ENCODE peak calls at places on chromosomes 3 and 15, in seven cellular contexts. B is cardiac muscle cell, L is AG04450, M is upper lobe of right lung, E is GM23338, V is IMR-90, S is heart right ventricle. O is an unnamed sample.

GRCh38 chr15:40063563-40064011 is 24.6 kb upstream of the SRP14 start:
- DNase-seq in M (no peak), S (no peak), B (no peak), L (no peak), V (peak; percentile 50), E (no peak), O (no peak)

GRCh38 chr3:150520408-150520807 is 25.9 kb downstream of the SERP1 start:
- DNase-seq in V (no peak), S (no peak), E (no peak), B (no peak), M (no peak), L (no peak), O (no peak)

GRCh38 chr15:62067448-62068044 is 769 bp downstream of the C2CD4A start:
- DNase-seq in M (peak; percentile 71), E (peak; percentile 64), L (no peak), B (peak; percentile 17), V (no peak), S (no peak), O (no peak)

GRCh38 chr3:193975072-193975535 is 160.8 kb upstream of the HES1 start:
- DNase-seq in B (peak; percentile 38), V (no peak), L (no peak), E (peak; percentile 72), M (no peak), S (no peak), O (no peak)

GRCh38 chr3:126959921-126960603 is 22.9 kb upstream of the PLXNA1 start:
- DNase-seq in E (peak; percentile 32), B (no peak), V (peak; percentile 73), L (no peak), M (peak; percentile 45), S (no peak), O (no peak)

GRCh38 chr15:101143321-101143720 is 108.5 kb downstream of the CHSY1 start:
- DNase-seq in L (no peak), E (no peak), S (no peak), V (no peak), M (no peak), B (no peak), O (no peak)

GRCh38 chr3:177574232-177574856 is 377.1 kb upstream of the TBL1XR1 start:
- DNase-seq in V (peak; percentile 81), B (peak; percentile 11), L (peak; percentile 46), S (peak; percentile 38), E (peak; percentile 44), M (no peak), O (no peak)

GRCh38 chr3:72587282-72587681 is 261.0 kb downstream of the SHQ1 start:
- DNase-seq in E (peak; percentile 55), B (no peak), V (no peak), S (no peak), L (no peak), M (no peak), O (no peak)

GRCh38 chr15:68795298-68795848 is 25.3 kb downstream of the ANP32A start:
- DNase-seq in B (peak; percentile 88), V (peak; percentile 57), E (peak; percentile 97), S (peak; percentile 93), L (no peak), M (peak; percentile 93), O (no peak)

GRCh38 chr3:183966361-183966791 is 51.3 kb downstream of the ABCC5 start:
- DNase-seq in B (no peak), E (no peak), S (no peak), L (no peak), M (no peak), V (no peak), O (no peak)

GRCh38 chr3:171788546-171789351 is 21.5 kb downstream of the PLD1 start:
- DNase-seq in S (no peak), E (no peak), V (peak; percentile 94), M (no peak), B (no peak), L (no peak), O (peak; percentile 66)
- TF ChIP-seq CTCF in S (no peak), E (no peak), V (no peak), M (no peak), B (peak; percentile 6), L (no peak), O (no peak)

GRCh38 chr15:59281699-59282098 is 75.1 kb downstream of the LDHAL6B start:
- DNase-seq in S (no peak), L (no peak), E (no peak), B (no peak), V (no peak), M (no peak), O (no peak)
- TF ChIP-seq CTCF in S (no peak), L (no peak), E (no peak), B (no peak), V (no peak), M (no peak), O (no peak)

GRCh38 chr3:27253831-27254230 is 115.4 kb downstream of the NEK10 start:
- DNase-seq in E (peak; percentile 78), M (peak; percentile 71), B (peak; percentile 52), S (peak; percentile 3), L (no peak), V (peak; percentile 21), O (peak; percentile 49)
- TF ChIP-seq CTCF in E (peak; percentile 61), M (peak; percentile 39), B (peak; percentile 62), S (peak; percentile 21), L (peak; percentile 60), V (peak; percentile 46), O (peak; percentile 46)

DNA sequence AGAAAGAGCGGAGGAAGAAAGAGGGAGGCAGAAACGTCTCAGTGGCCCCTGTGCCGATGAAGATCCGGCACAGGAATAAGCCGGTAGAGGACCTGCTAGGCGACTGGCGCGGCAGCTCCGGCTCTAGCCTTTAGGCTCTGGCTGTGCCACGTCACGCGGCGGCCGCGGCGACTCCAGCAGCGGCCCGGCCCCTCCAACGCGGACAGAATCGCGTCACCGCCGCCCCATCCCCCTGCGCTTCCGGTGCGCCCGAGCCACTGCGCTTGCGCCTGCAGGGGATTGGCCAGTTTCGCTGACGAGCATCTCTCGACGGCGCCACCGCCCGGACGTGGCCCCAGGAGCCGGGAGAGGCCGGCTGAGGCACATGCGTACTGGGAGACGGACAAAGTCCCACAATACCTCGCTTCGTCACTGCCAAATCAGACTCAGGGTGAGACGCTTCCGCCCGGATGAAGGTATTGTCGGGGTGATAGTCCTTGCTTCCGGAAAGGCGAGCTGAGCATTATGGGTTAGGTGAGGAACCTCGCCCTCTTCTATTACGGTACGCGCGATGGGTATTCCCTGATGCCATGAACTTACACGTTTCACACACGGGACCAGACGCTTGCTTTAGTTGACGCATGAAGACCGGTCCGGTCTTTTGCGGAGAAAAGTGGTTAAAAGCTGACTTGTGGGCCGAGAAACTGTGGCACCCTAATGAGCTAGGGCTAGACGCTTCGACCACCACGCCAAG is at the start of gene ARF4:
- DNase-seq in E (peak; percentile 98), S (peak; percentile 99), B (peak; percentile 99), M (peak; percentile 100), V (peak; percentile 99), L (peak; percentile 99), O (peak; percentile 99)
- TF ChIP-seq CTCF in E (no peak), S (no peak), B (peak; percentile 31), M (peak; percentile 42), V (peak; percentile 44), L (peak; percentile 23), O (no peak)

DNA sequence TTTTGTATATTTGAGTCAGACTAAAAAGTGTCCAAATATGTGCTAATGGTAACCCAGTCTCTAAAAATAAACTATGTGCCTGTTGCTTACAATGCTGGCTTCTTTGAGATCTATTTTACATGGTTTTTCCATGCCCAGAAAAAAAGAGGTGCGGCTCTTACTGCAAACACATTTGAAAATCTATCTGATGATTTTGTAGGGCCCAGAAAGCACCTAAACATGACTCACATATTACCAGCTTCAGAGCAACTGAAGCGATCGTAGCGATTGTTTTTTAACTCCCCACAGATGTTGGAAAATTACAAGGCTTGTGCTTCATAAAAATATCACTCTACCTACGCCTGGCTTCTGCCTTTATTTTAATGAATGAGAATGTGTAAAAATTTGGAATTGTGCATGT is 53.5 kb downstream of the SUCNR1 start:
- DNase-seq in V (peak; percentile 76), S (no peak), E (no peak), L (peak; percentile 18), B (no peak), M (no peak), O (no peak)
- TF ChIP-seq CTCF in V (no peak), S (no peak), E (no peak), L (no peak), B (no peak), M (no peak), O (no peak)

GRCh38 chr3:187193181-187193580 is 4.1 kb upstream of the RTP1 start:
- DNase-seq in B (no peak), V (no peak), E (no peak), M (no peak), S (no peak), L (no peak), O (no peak)

GRCh38 chr3:187198490-187198889 is 1.2 kb downstream of the RTP1 start:
- DNase-seq in M (no peak), E (no peak), L (no peak), V (no peak), B (no peak), S (no peak), O (no peak)

GRCh38 chr3:187197255-187197654 is at the start of gene RTP1:
- DNase-seq in E (peak; percentile 71), S (no peak), B (no peak), M (no peak), V (no peak), L (no peak), O (no peak)

GRCh38 chr3:187191271-187191670 is 6.0 kb upstream of the RTP1 start:
- DNase-seq in M (no peak), E (no peak), S (no peak), V (no peak), L (no peak), B (no peak), O (no peak)

DNA sequence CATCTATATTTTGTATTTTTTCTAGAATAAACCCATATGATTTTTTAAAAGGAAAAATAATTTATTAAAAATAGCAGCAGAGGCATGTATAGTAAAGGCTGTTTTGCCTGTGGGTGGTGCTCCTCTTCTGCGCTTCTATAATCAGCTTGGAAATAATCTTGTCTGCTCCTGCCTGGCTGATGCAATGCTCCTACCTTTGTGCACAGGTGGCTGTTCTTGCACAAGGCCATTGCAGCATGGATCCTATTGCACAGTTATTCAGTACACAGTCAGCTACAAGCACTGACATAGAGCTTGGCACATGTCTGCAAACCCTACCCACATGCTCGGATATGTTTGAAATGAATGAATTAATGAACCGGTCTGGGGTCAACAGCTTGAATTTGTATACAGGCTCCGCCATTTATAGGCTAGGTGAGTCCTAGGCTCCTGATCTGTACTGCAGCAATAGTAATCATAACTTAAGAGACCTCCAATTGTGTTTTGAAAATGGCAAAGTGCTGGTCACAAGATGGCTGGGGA is 652 bp upstream of the RTP1 start:
- DNase-seq in V (no peak), M (no peak), L (no peak), B (no peak), S (no peak), E (no peak), O (no peak)
- TF ChIP-seq CTCF in V (no peak), M (no peak), L (no peak), B (no peak), S (no peak), E (no peak), O (no peak)

DNA sequence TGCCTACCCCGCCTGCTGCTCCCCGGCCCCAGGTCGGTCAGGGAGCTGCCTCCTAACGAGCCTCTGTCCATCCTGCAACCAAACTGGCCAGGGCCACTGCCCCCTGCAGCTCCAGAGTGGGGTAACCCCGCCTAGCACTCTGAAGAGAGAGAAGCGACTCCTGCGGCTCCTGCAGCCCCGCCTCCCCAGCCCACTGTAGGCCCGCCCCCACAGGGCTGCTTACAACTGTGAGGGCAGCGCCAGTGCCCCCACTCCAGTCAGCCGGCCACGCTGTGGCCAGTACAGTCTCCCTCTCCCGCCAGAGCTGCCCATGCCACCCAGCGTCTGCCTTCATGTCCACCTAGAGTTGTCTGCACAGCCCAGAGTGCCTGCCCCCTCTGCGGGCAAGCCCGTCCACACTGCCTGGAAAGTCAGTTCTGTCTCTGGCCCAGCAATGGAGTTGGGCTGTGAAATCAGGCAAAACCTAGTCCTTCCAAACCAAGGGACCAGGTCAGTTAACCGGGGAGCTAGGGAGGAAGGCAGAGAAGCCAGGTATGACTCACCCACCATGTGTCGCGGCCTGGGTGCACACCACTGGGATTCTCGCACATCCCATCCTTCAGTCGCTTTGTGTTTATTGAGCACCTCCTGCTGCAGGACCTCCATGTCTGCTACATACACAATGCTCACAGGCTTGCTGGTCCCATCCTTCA is 2.4 kb downstream of the UCN2 start:
- DNase-seq in E (peak; percentile 92), L (no peak), B (peak; percentile 92), M (peak; percentile 83), V (peak; percentile 64), S (peak; percentile 59), O (peak; percentile 86)
- TF ChIP-seq CTCF in E (peak; percentile 36), L (peak; percentile 56), B (peak; percentile 46), M (peak; percentile 27), V (peak; percentile 45), S (peak; percentile 23), O (peak; percentile 34)

O was measured in NB4.